ENCODE peak calls at places on chromosomes 5 and 9, in five cellular contexts. One of them, this sample, is unnamed.

GRCh38 chr5:13307480-13307879 is 637.0 kb downstream of the DNAH5 start:
- DNase-seq in body of pancreas: no peak
- DNase-seq in SW 1271: no peak
- DNase-seq in NCI-H1417: no peak
- DNase-seq in NCI-H1105 treated with DMSO at 0.1 percent for 48 hours: no peak
- DNase-seq in this sample: no peak

GRCh38 chr5:170603578-170604565 is 100.1 kb downstream of the KCNIP1 start:
- DNase-seq in body of pancreas: peak; percentile 34
- DNase-seq in SW 1271: peak; percentile 54
- DNase-seq in NCI-H1417: peak; percentile 64
- DNase-seq in NCI-H1105 treated with DMSO at 0.1 percent for 48 hours: peak; percentile 32
- DNase-seq in this sample: peak; percentile 58

GRCh38 chr9:93001036-93001435 is 53.7 kb downstream of the FGD3 start:
- DNase-seq in body of pancreas: no peak
- DNase-seq in SW 1271: no peak
- DNase-seq in NCI-H1417: no peak
- DNase-seq in NCI-H1105 treated with DMSO at 0.1 percent for 48 hours: no peak
- DNase-seq in this sample: no peak

GRCh38 chr9:71245651-71246050 is 124.2 kb upstream of the TRPM3 start:
- DNase-seq in body of pancreas: no peak
- DNase-seq in SW 1271: no peak
- DNase-seq in NCI-H1417: no peak
- DNase-seq in NCI-H1105 treated with DMSO at 0.1 percent for 48 hours: no peak
- DNase-seq in this sample: no peak

GRCh38 chr9:35452481-35452880 is 37.4 kb upstream of the RUSC2 start:
- DNase-seq in body of pancreas: no peak
- DNase-seq in SW 1271: no peak
- DNase-seq in NCI-H1417: no peak
- DNase-seq in NCI-H1105 treated with DMSO at 0.1 percent for 48 hours: no peak
- DNase-seq in this sample: no peak

GRCh38 chr5:111792659-111793058 is 35.7 kb upstream of the NREP start:
- DNase-seq in body of pancreas: no peak
- DNase-seq in SW 1271: no peak
- DNase-seq in NCI-H1417: no peak
- DNase-seq in NCI-H1105 treated with DMSO at 0.1 percent for 48 hours: no peak
- DNase-seq in this sample: no peak

GRCh38 chr9:125521462-125522327 is 185.3 kb downstream of the MAPKAP1 start:
- DNase-seq in body of pancreas: no peak
- DNase-seq in SW 1271: peak; percentile 96
- DNase-seq in NCI-H1417: no peak
- DNase-seq in NCI-H1105 treated with DMSO at 0.1 percent for 48 hours: no peak
- DNase-seq in this sample: peak; percentile 51

GRCh38 chr9:6889868-6890267 is 132.1 kb downstream of the KDM4C start:
- DNase-seq in body of pancreas: no peak
- DNase-seq in SW 1271: no peak
- DNase-seq in NCI-H1417: no peak
- DNase-seq in NCI-H1105 treated with DMSO at 0.1 percent for 48 hours: no peak
- DNase-seq in this sample: no peak